ENCODE peak calls at places on chromosomes 11 and 22, in four cellular contexts. I, V, G and C are unnamed samples. For H3K4me1, the result is how much of the 10 kb centered on the place peaks cover.

GRCh38 chr11:66347425-66348276 is at the start of gene B4GAT1:
- DNase-seq in V (peak), I (peak), G (peak), C (peak)

GRCh38 chr11:129766858-129767604 is 48.6 kb upstream of the TMEM45B start:
- DNase-seq in I (peak), V (peak), G (peak), C (peak)

GRCh38 chr11:31477528-31478255 is 31.7 kb downstream of the IMMP1L start:
- DNase-seq in G (no peak), V (no peak), I (no peak), C (peak)

GRCh38 chr11:83583953-83584352 is 297.8 kb upstream of the CCDC90B start:
- DNase-seq in I (peak), V (no peak), G (no peak), C (no peak)

GRCh38 chr11:64007160-64007628 is 21.0 kb downstream of the OTUB1 start:
- DNase-seq in G (peak), I (no peak), V (peak), C (peak)

GRCh38 chr22:22823126-22823804 is 64.4 kb upstream of the IGLL5 start:
- DNase-seq in I (no peak), G (no peak), V (no peak), C (no peak)

GRCh38 chr11:117931971-117932370 is 2.8 kb upstream of the TMPRSS13 start:
- DNase-seq in V (no peak), I (no peak), G (no peak), C (no peak)

GRCh38 chr11:64876835-64877341 is 1.5 kb downstream of the EHD1 start:
- DNase-seq in I (peak), G (no peak), V (no peak), C (peak)

GRCh38 chr11:123532131-123532530 is 102.1 kb downstream of the GRAMD1B start:
- DNase-seq in I (no peak), V (no peak), G (no peak), C (no peak)

GRCh38 chr11:132099692-132100091 is 729.3 kb downstream of the NTM start:
- DNase-seq in V (peak), I (no peak), G (peak), C (peak)

GRCh38 chr11:19978668-19979518 is 181.4 kb downstream of the DBX1 start:
- DNase-seq in G (no peak), I (peak), V (no peak), C (peak)

GRCh38 chr11:111978028-111978771 is 41.1 kb downstream of the DIXDC1 start:
- DNase-seq in V (peak), G (peak), I (peak), C (peak)

GRCh38 chr11:93244018-93244417 is 46.2 kb upstream of the SLC36A4 start:
- DNase-seq in G (no peak), V (no peak), I (no peak), C (no peak)

GRCh38 chr11:75191330-75191717 is 40.4 kb downstream of the SLCO2B1 start:
- DNase-seq in I (no peak), V (no peak), G (no peak), C (peak)

GRCh38 chr11:61683961-61684869 is 4.0 kb downstream of the DAGLA start:
- DNase-seq in V (no peak), G (peak), I (peak), C (no peak)

GRCh38 chr11:45848654-45849081 is 1.4 kb downstream of the CRY2 start:
- DNase-seq in I (no peak), V (no peak), G (no peak), C (no peak)

GRCh38 chr11:65150513-65151271 is 16.4 kb upstream of the SYVN1 start:
- DNase-seq in I (peak), G (peak), V (no peak), C (peak)

GRCh38 chr11:61281581-61282250 is 13.4 kb downstream of the VWCE start:
- DNase-seq in V (peak), I (no peak), G (peak), C (peak)

GRCh38 chr11:117860139-117860538 is 16.3 kb downstream of the FXYD6 start:
- DNase-seq in V (no peak), I (no peak), G (no peak), C (no peak)

GRCh38 chr11:9132203-9132878 is 40.9 kb upstream of the SCUBE2 start:
- DNase-seq in G (no peak), I (no peak), V (no peak), C (no peak)

GRCh38 chr11:93933230-93933629 is 82.8 kb upstream of the VSTM5 start:
- DNase-seq in I (peak), G (no peak), V (no peak), C (no peak)

GRCh38 chr11:2260491-2261364 is 9.7 kb downstream of the ASCL2 start:
- DNase-seq in I (no peak), G (no peak), V (no peak), C (no peak)
- H3K56ac ChIP-seq in I (no peak), G (no peak), V (no peak), C (no peak)

GRCh38 chr22:25123677-25124076 is 76.0 kb upstream of the CRYBB3 start:
- DNase-seq in V (no peak), I (no peak), G (no peak), C (no peak)

GRCh38 chr22:25122136-25122764 is 77.4 kb upstream of the CRYBB3 start:
- DNase-seq in I (no peak), V (no peak), G (no peak), C (peak)

GRCh38 chr22:25120761-25121212 is 78.9 kb upstream of the CRYBB3 start:
- DNase-seq in I (no peak), G (no peak), V (no peak), C (no peak)

GRCh38 chr22:25120093-25120561 is 79.5 kb upstream of the CRYBB3 start:
- DNase-seq in I (no peak), V (no peak), G (peak), C (peak)

DNA sequence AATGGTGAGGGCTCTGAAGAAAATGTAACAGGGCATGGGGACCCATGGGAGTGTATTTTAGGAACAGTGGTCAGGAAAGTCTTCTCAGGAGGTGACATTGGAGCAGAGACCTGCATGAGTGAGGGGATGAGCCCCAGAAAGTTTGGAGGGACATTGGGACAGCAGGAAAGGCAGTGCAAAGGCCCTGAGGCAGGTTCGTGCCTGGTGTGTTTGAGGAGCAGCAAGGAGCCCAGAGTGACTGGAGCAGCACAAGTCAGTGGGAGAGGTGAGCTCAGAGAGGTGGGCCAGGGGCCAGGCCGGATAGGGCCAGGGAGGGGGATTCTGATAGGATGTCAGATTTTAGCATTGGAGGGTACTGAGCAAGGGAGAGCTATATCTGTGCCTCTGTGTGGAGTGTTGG is 80.0 kb upstream of the CRYBB3 start:
- DNase-seq in G (no peak), V (no peak), I (no peak), C (no peak)
- H3K4me1 ChIP-seq in G (under half), V (under half), I (under half), C (under half)

GRCh38 chr11:126431401-126432064 is 76.0 kb downstream of the ST3GAL4 start:
- DNase-seq in G (no peak), V (no peak), I (peak), C (no peak)

GRCh38 chr11:126432525-126432924 is 77.0 kb downstream of the ST3GAL4 start:
- DNase-seq in I (no peak), G (no peak), V (no peak), C (no peak)

GRCh38 chr11:126433244-126433846 is 77.9 kb downstream of the ST3GAL4 start:
- DNase-seq in I (no peak), G (no peak), V (no peak), C (no peak)

GRCh38 chr11:126430581-126431320 is 75.3 kb downstream of the ST3GAL4 start:
- DNase-seq in I (peak), G (no peak), V (no peak), C (no peak)

GRCh38 chr11:126432065-126432461 is 76.6 kb downstream of the ST3GAL4 start:
- DNase-seq in G (no peak), V (no peak), I (no peak), C (no peak)
- H3K18ac ChIP-seq in G (no peak), V (no peak), I (peak), C (no peak)

GRCh38 chr11:105458071-105458470 is 151.8 kb upstream of the GRIA4 start:
- DNase-seq in G (no peak), I (no peak), V (no peak), C (no peak)
- H3K56ac ChIP-seq in G (no peak), I (no peak), V (no peak), C (no peak)

GRCh38 chr11:128463975-128464374 is 123.4 kb downstream of the ETS1 start:
- DNase-seq in G (no peak), I (peak), V (no peak), C (no peak)
- H3K4me1 ChIP-seq in G (under half), I (under half), V (under half), C (under half)